ENCODE peak calls at places on chromosomes 3 and 15, in five cellular contexts. One of them, this sample, is unnamed.

GRCh38 chr3:134917631-134918030 is 122.6 kb downstream of the EPHB1 start:
- DNase-seq in right lobe of liver: no peak
- DNase-seq in colonic mucosa: no peak
- DNase-seq in iris pigment epithelial cell: no peak
- DNase-seq in endothelial cell: no peak
- DNase-seq in this sample: no peak

GRCh38 chr3:25962255-25962654 is 172.4 kb downstream of the OXSM start:
- DNase-seq in right lobe of liver: no peak
- DNase-seq in colonic mucosa: no peak
- DNase-seq in iris pigment epithelial cell: no peak
- DNase-seq in endothelial cell: no peak
- DNase-seq in this sample: no peak

GRCh38 chr15:45123397-45123796 is 6.3 kb downstream of the DUOXA1 start:
- DNase-seq in right lobe of liver: no peak
- DNase-seq in colonic mucosa: no peak
- DNase-seq in iris pigment epithelial cell: no peak
- DNase-seq in endothelial cell: no peak
- DNase-seq in this sample: no peak

GRCh38 chr3:111081008-111081545 is 9.5 kb downstream of the NECTIN3 start:
- DNase-seq in right lobe of liver: no peak
- DNase-seq in colonic mucosa: no peak
- DNase-seq in iris pigment epithelial cell: peak
- DNase-seq in endothelial cell: no peak
- DNase-seq in this sample: no peak

GRCh38 chr15:100227781-100228180 is 114.0 kb downstream of the ADAMTS17 start:
- DNase-seq in right lobe of liver: no peak
- DNase-seq in colonic mucosa: no peak
- DNase-seq in iris pigment epithelial cell: no peak
- DNase-seq in endothelial cell: no peak
- DNase-seq in this sample: no peak

GRCh38 chr3:170180107-170180951 is 1.2 kb downstream of the PHC3 start:
- DNase-seq in right lobe of liver: no peak
- DNase-seq in colonic mucosa: peak
- DNase-seq in iris pigment epithelial cell: peak
- DNase-seq in endothelial cell: no peak
- DNase-seq in this sample: no peak

GRCh38 chr15:74956648-74957300 is at the start of gene RPP25:
- DNase-seq in right lobe of liver: peak
- DNase-seq in colonic mucosa: peak
- DNase-seq in iris pigment epithelial cell: peak
- DNase-seq in endothelial cell: peak
- DNase-seq in this sample: peak

GRCh38 chr3:77319711-77320110 is 279.8 kb downstream of the ROBO2 start:
- DNase-seq in right lobe of liver: no peak
- DNase-seq in colonic mucosa: no peak
- DNase-seq in iris pigment epithelial cell: peak
- DNase-seq in endothelial cell: peak
- DNase-seq in this sample: no peak

GRCh38 chr3:126433496-126434263 is 39.0 kb downstream of the CFAP100 start:
- DNase-seq in right lobe of liver: peak
- DNase-seq in colonic mucosa: no peak
- DNase-seq in iris pigment epithelial cell: no peak
- DNase-seq in endothelial cell: no peak
- DNase-seq in this sample: no peak

GRCh38 chr15:101477851-101478353 is 11.6 kb downstream of the PCSK6 start:
- DNase-seq in right lobe of liver: no peak
- DNase-seq in colonic mucosa: no peak
- DNase-seq in iris pigment epithelial cell: no peak
- DNase-seq in endothelial cell: no peak
- DNase-seq in this sample: no peak

GRCh38 chr3:94130690-94131089 is 67.8 kb downstream of the NSUN3 start:
- DNase-seq in right lobe of liver: no peak
- DNase-seq in colonic mucosa: no peak
- DNase-seq in iris pigment epithelial cell: no peak
- DNase-seq in endothelial cell: no peak
- DNase-seq in this sample: no peak

GRCh38 chr3:130242850-130243569 is 102.5 kb upstream of the COL6A5 start:
- DNase-seq in right lobe of liver: no peak
- DNase-seq in colonic mucosa: no peak
- DNase-seq in iris pigment epithelial cell: peak
- DNase-seq in endothelial cell: no peak
- DNase-seq in this sample: no peak

GRCh38 chr15:73079570-73079969 is 27.3 kb downstream of the NEO1 start:
- DNase-seq in right lobe of liver: no peak
- DNase-seq in colonic mucosa: no peak
- DNase-seq in iris pigment epithelial cell: no peak
- DNase-seq in endothelial cell: no peak
- DNase-seq in this sample: no peak

GRCh38 chr3:45224824-45225464 is 1.1 kb downstream of the TMEM158 start:
- DNase-seq in right lobe of liver: peak
- DNase-seq in colonic mucosa: peak
- DNase-seq in iris pigment epithelial cell: peak
- DNase-seq in endothelial cell: peak
- DNase-seq in this sample: peak

GRCh38 chr15:75357976-75358673 is 10.3 kb downstream of the MAN2C1 start:
- DNase-seq in right lobe of liver: no peak
- DNase-seq in colonic mucosa: no peak
- DNase-seq in iris pigment epithelial cell: no peak
- DNase-seq in endothelial cell: no peak
- DNase-seq in this sample: no peak

GRCh38 chr15:66235866-66236265 is 17.7 kb downstream of the MEGF11 start:
- DNase-seq in right lobe of liver: no peak
- DNase-seq in colonic mucosa: no peak
- DNase-seq in iris pigment epithelial cell: no peak
- DNase-seq in endothelial cell: no peak
- DNase-seq in this sample: no peak

This sample was measured in activated CD8-positive, alpha-beta T cell treated with anti-CD3 and anti-CD28 coated beads, Interleukin-2, amount 10 ng/mL, durations not matched to agents 7 days and 5 days.